ENCODE peak calls at places on chromosomes 11 and 22, in four cellular contexts. One of them, this sample, is unnamed.

GRCh38 chr11:12767022-12767421 is 92.8 kb downstream of the TEAD1 start:
- DNase-seq in heart right ventricle: no peak
- DNase-seq in upper lobe of left lung: no peak
- DNase-seq in neuronal stem cell: no peak
- DNase-seq in this sample: no peak

GRCh38 chr22:41831383-41831782 is 1.5 kb upstream of the SREBF2 start:
- DNase-seq in heart right ventricle: no peak
- DNase-seq in upper lobe of left lung: no peak
- DNase-seq in neuronal stem cell: no peak
- DNase-seq in this sample: no peak

GRCh38 chr22:47697861-47698260 is 935.4 kb downstream of the TBC1D22A start:
- DNase-seq in heart right ventricle: no peak
- DNase-seq in upper lobe of left lung: no peak
- DNase-seq in neuronal stem cell: no peak
- DNase-seq in this sample: no peak

GRCh38 chr11:134890446-134890845 is 478.4 kb upstream of the B3GAT1 start:
- DNase-seq in heart right ventricle: no peak
- DNase-seq in upper lobe of left lung: no peak
- DNase-seq in neuronal stem cell: no peak
- DNase-seq in this sample: no peak

GRCh38 chr11:27183672-27184457 is 143.2 kb downstream of the BBOX1 start:
- DNase-seq in heart right ventricle: peak; percentile 59
- DNase-seq in upper lobe of left lung: peak; percentile 27
- DNase-seq in neuronal stem cell: peak; percentile 60
- DNase-seq in this sample: no peak

GRCh38 chr11:125036933-125037332 is 26.2 kb upstream of the SLC37A2 start:
- DNase-seq in heart right ventricle: no peak
- DNase-seq in upper lobe of left lung: no peak
- DNase-seq in neuronal stem cell: no peak
- DNase-seq in this sample: no peak

GRCh38 chr22:27668828-27669797 is 132.4 kb downstream of the MN1 start:
- DNase-seq in heart right ventricle: peak; percentile 87
- DNase-seq in upper lobe of left lung: peak; percentile 63
- DNase-seq in neuronal stem cell: no peak
- DNase-seq in this sample: peak; percentile 19

GRCh38 chr11:88411265-88411664 is 73.7 kb upstream of the CTSC start:
- DNase-seq in heart right ventricle: no peak
- DNase-seq in upper lobe of left lung: no peak
- DNase-seq in neuronal stem cell: no peak
- DNase-seq in this sample: no peak

GRCh38 chr11:112786886-112787530 is 174.2 kb upstream of the NCAM1 start:
- DNase-seq in heart right ventricle: no peak
- DNase-seq in upper lobe of left lung: no peak
- DNase-seq in neuronal stem cell: no peak
- DNase-seq in this sample: no peak

GRCh38 chr11:91707652-91708051 is 517.0 kb upstream of the FAT3 start:
- DNase-seq in heart right ventricle: no peak
- DNase-seq in upper lobe of left lung: no peak
- DNase-seq in neuronal stem cell: no peak
- DNase-seq in this sample: no peak

GRCh38 chr22:22093743-22094142 is 111.2 kb upstream of the TOP3B start:
- DNase-seq in heart right ventricle: no peak
- DNase-seq in upper lobe of left lung: no peak
- DNase-seq in neuronal stem cell: no peak
- DNase-seq in this sample: no peak

GRCh38 chr22:29813563-29813962 is 24.5 kb downstream of the ASCC2 start:
- DNase-seq in heart right ventricle: no peak
- DNase-seq in upper lobe of left lung: no peak
- DNase-seq in neuronal stem cell: no peak
- DNase-seq in this sample: no peak

GRCh38 chr11:2924381-2924780 is 4.8 kb downstream of the PHLDA2 start:
- DNase-seq in heart right ventricle: no peak
- DNase-seq in upper lobe of left lung: no peak
- DNase-seq in neuronal stem cell: no peak
- DNase-seq in this sample: no peak

GRCh38 chr11:128725630-128726461 is 32.0 kb downstream of the FLI1 start:
- DNase-seq in heart right ventricle: peak; percentile 18
- DNase-seq in upper lobe of left lung: peak; percentile 42
- DNase-seq in neuronal stem cell: no peak
- DNase-seq in this sample: no peak

GRCh38 chr11:87134524-87135106 is 96.9 kb downstream of the TMEM135 start:
- DNase-seq in heart right ventricle: no peak
- DNase-seq in upper lobe of left lung: no peak
- DNase-seq in neuronal stem cell: no peak
- DNase-seq in this sample: no peak

GRCh38 chr11:72069787-72070251 is 10.5 kb downstream of the NUMA1 start:
- DNase-seq in heart right ventricle: peak; percentile 80
- DNase-seq in upper lobe of left lung: peak; percentile 94
- DNase-seq in neuronal stem cell: no peak
- DNase-seq in this sample: peak; percentile 74

GRCh38 chr11:217704-218103 is 10.2 kb downstream of the RIC8A start:
- DNase-seq in heart right ventricle: no peak
- DNase-seq in upper lobe of left lung: no peak
- DNase-seq in neuronal stem cell: no peak
- DNase-seq in this sample: no peak

GRCh38 chr11:36617543-36617942 is 19.5 kb upstream of the RAG2 start:
- DNase-seq in heart right ventricle: no peak
- DNase-seq in upper lobe of left lung: no peak
- DNase-seq in neuronal stem cell: no peak
- DNase-seq in this sample: no peak

GRCh38 chr11:65611028-65611757 is 2.8 kb downstream of the MAP3K11 start:
- DNase-seq in heart right ventricle: peak; percentile 81
- DNase-seq in upper lobe of left lung: peak; percentile 80
- DNase-seq in neuronal stem cell: no peak
- DNase-seq in this sample: no peak

GRCh38 chr22:49269371-49269770 is 558.3 kb downstream of the BRD1 start:
- DNase-seq in heart right ventricle: no peak
- DNase-seq in upper lobe of left lung: no peak
- DNase-seq in neuronal stem cell: no peak
- DNase-seq in this sample: no peak

GRCh38 chr11:32723332-32723731 is 71.1 kb downstream of the CCDC73 start:
- DNase-seq in heart right ventricle: no peak
- DNase-seq in upper lobe of left lung: no peak
- DNase-seq in neuronal stem cell: no peak
- DNase-seq in this sample: no peak

GRCh38 chr22:46069518-46070214 is 80.7 kb upstream of the PPARA start:
- DNase-seq in heart right ventricle: peak; percentile 90
- DNase-seq in upper lobe of left lung: peak; percentile 88
- DNase-seq in neuronal stem cell: no peak
- DNase-seq in this sample: peak; percentile 96

GRCh38 chr11:33733978-33734377 is 2.2 kb downstream of the CD59 start:
- DNase-seq in heart right ventricle: no peak
- DNase-seq in upper lobe of left lung: no peak
- DNase-seq in neuronal stem cell: no peak
- DNase-seq in this sample: no peak
- H3K4me1 ChIP-seq in heart right ventricle: peaks cover 64% of the 10 kb centered on the region
- H3K4me1 ChIP-seq in upper lobe of left lung: peaks cover 51% of the 10 kb centered on the region
- H3K4me1 ChIP-seq in neuronal stem cell: peaks cover 7% of the 10 kb centered on the region
- H3K4me1 ChIP-seq in this sample: no peaks in the 10 kb centered on the region

GRCh38 chr11:101862410-101863233 is 52.2 kb upstream of the CEP126 start:
- DNase-seq in heart right ventricle: no peak
- DNase-seq in upper lobe of left lung: peak; percentile 38
- DNase-seq in neuronal stem cell: peak; percentile 12
- DNase-seq in this sample: no peak

GRCh38 chr11:101863361-101863760 is 51.4 kb upstream of the CEP126 start:
- DNase-seq in heart right ventricle: no peak
- DNase-seq in upper lobe of left lung: no peak
- DNase-seq in neuronal stem cell: no peak
- DNase-seq in this sample: no peak

GRCh38 chr11:101866619-101867491 is 48.0 kb upstream of the CEP126 start:
- DNase-seq in heart right ventricle: no peak
- DNase-seq in upper lobe of left lung: no peak
- DNase-seq in neuronal stem cell: no peak
- DNase-seq in this sample: no peak

GRCh38 chr11:101860694-101861371 is 54.0 kb upstream of the CEP126 start:
- DNase-seq in heart right ventricle: peak; percentile 28
- DNase-seq in upper lobe of left lung: peak; percentile 47
- DNase-seq in neuronal stem cell: peak; percentile 45
- DNase-seq in this sample: peak; percentile 64

GRCh38 chr11:101864098-101864497 is 50.7 kb upstream of the CEP126 start:
- DNase-seq in heart right ventricle: no peak
- DNase-seq in upper lobe of left lung: no peak
- DNase-seq in neuronal stem cell: no peak
- DNase-seq in this sample: no peak
- H3K4me1 ChIP-seq in heart right ventricle: no peaks in the 10 kb centered on the region
- H3K4me1 ChIP-seq in upper lobe of left lung: no peaks in the 10 kb centered on the region
- H3K4me1 ChIP-seq in neuronal stem cell: no peaks in the 10 kb centered on the region
- H3K4me1 ChIP-seq in this sample: no peaks in the 10 kb centered on the region

DNA sequence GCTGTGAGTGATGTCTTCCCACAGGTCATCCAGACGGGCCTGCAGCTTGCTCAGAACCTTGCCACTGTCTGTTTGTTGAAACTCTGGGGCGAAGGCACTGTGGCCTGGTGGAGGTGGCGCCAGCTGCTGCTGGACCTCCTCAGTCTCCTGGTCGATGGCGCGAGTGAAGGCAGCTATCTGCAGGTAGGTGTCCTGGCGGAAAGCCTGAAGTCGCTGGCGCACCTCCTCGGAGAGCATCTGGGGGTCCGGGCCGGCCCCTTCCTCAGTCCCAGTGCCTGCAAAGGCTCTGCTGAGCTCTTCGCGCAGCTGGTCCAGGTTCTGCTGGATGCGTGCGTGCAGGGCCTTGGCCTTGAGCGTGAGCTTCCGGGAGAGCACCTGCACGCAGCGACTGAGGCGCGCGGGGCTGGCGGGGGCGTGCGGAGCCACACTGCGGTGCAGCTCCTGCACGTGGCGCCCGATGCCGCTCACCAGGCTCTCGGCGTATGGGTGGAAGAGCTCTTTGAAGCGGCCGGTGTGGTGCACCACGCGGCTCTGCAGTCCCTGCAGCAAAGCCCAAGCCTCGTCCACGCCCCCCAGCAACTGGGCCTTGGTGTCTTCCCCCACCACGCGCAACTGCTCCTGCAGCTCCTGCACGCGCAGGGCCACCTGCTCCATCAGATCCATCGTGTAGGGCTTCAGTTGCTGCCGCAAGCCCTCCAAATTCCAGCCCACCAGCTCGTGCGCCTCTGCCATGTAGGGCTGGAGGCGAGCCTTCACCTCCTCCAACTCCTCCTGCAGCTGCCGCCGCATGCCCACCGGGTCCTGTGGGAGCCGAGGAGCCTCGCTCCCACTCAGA is 1.3 kb downstream of the APOA5 start:
- DNase-seq in heart right ventricle: no peak
- DNase-seq in upper lobe of left lung: no peak
- DNase-seq in neuronal stem cell: no peak
- DNase-seq in this sample: no peak
- H3K4me1 ChIP-seq in heart right ventricle: peaks cover 19% of the 10 kb centered on the region
- H3K4me1 ChIP-seq in upper lobe of left lung: peaks cover 28% of the 10 kb centered on the region
- H3K4me1 ChIP-seq in neuronal stem cell: peaks cover 17% of the 10 kb centered on the region
- H3K4me1 ChIP-seq in this sample: no peaks in the 10 kb centered on the region

DNA sequence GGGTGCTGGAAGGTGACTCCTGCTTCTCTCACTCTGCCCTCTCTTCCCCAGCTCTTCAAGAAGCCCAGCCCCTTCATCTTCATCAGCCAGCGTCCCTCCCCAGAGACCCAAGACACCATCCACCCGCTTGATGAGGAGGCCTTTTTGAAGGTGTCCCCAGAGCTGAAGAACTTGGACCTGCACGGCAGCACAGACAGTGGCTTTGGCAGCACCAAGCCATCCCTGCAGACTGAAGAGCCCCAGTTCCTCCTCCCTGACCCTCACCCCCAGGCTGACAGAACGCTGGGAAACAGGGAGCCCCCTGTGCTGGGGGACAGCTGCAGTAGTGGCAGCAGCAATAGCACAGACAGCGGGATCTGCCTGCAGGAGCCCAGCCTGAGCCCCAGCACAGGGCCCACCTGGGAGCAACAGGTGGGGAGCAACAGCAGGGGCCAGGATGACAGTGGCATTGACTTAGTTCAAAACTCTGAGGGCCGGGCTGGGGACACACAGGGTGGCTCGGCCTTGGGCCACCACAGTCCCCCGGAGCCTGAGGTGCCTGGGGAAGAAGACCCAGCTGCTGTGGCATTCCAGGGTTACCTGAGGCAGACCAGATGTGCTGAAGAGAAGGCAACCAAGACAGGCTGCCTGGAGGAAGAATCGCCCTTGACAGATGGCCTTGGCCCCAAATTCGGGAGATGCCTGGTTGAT is 12.6 kb downstream of the IL10RA start:
- DNase-seq in heart right ventricle: no peak
- DNase-seq in upper lobe of left lung: no peak
- DNase-seq in neuronal stem cell: no peak
- DNase-seq in this sample: no peak
- H3K4me1 ChIP-seq in heart right ventricle: peaks cover 3% of the 10 kb centered on the region
- H3K4me1 ChIP-seq in upper lobe of left lung: peaks cover 22% of the 10 kb centered on the region
- H3K4me1 ChIP-seq in neuronal stem cell: peaks cover 10% of the 10 kb centered on the region
- H3K4me1 ChIP-seq in this sample: no peaks in the 10 kb centered on the region

DNA sequence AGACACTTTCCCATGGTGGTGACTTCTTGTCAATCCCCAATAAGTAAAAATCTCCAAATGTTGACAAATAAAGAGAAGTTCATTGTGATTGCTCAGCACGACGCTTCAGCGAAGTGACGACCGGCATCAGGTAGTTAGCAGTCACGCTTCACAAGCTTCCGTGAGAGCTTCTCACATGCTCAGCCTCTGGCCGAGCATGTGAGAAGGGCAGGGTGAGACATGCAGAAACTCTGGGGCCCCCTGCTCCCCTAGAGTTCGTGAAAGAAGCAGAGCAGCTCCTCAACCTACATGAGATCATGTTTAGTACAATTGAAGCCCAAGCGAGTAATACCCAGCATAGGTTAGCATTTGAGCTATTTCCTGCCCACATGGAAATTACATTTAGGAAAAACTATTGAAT is 4.4 kb upstream of the C11orf16 start:
- DNase-seq in heart right ventricle: no peak
- DNase-seq in upper lobe of left lung: no peak
- DNase-seq in neuronal stem cell: no peak
- DNase-seq in this sample: no peak
- H3K4me1 ChIP-seq in heart right ventricle: no peaks in the 10 kb centered on the region
- H3K4me1 ChIP-seq in upper lobe of left lung: no peaks in the 10 kb centered on the region
- H3K4me1 ChIP-seq in neuronal stem cell: peaks cover 5% of the 10 kb centered on the region
- H3K4me1 ChIP-seq in this sample: no peaks in the 10 kb centered on the region

DNA sequence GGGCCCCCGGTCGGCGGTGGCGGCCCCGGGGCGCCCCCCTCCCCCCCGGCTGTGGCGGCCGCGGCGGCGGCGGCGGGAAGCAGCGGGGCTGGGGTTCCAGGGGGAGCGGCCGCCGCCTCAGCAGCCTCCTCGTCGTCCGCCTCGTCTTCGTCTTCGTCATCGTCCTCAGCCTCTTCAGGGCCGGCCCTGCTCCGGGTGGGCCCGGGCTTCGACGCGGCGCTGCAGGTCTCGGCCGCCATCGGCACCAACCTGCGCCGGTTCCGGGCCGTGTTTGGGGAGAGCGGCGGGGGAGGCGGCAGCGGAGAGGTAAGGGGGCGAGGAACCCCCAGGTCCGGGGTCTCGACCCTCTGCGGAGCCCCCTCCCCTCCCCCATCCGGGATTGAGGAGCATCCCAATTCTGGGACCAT is 350 bp downstream of the KMT2A start:
- DNase-seq in heart right ventricle: no peak
- DNase-seq in upper lobe of left lung: peak; percentile 21
- DNase-seq in neuronal stem cell: peak; percentile 48
- DNase-seq in this sample: peak; percentile 64
- H3K4me1 ChIP-seq in heart right ventricle: peaks cover 34% of the 10 kb centered on the region
- H3K4me1 ChIP-seq in upper lobe of left lung: peaks cover 39% of the 10 kb centered on the region
- H3K4me1 ChIP-seq in neuronal stem cell: peaks cover 4% of the 10 kb centered on the region
- H3K4me1 ChIP-seq in this sample: peaks cover 19% of the 10 kb centered on the region